ENCODE peak calls at places on chromosomes 6 and 20, in nine cellular contexts. Z is T-helper 9 cell; E is kidney; J is activated gamma-delta T cell treated with Interleukin-2 at 50 U/mL for 16 hours; B is HEK293T; F is activated CD4-positive, alpha-beta T cell treated with anti-CD3 and anti-CD28 coated beads, Interleukin-2, amount 50 U/mL, for 1 hour; Y is COR-L47; Q is left lobe of liver; K is fibroblast of villous mesenchyme. G is an unnamed sample.

GRCh38 chr6:52410979-52411378 is 9.2 kb upstream of the EFHC1 start:
- DNase-seq in Z (no peak), E (no peak), J (no peak), B (no peak), F (no peak), Y (no peak), Q (no peak), K (peak), G (no peak)

GRCh38 chr20:57263767-57264150 is 2.7 kb downstream of the BMP7 start:
- DNase-seq in Z (no peak), E (no peak), J (no peak), B (no peak), F (no peak), Y (no peak), Q (no peak), K (no peak), G (peak)

GRCh38 chr20:37349517-37350491 is 3.9 kb downstream of the SRC start:
- DNase-seq in Z (no peak), E (no peak), J (no peak), B (no peak), F (no peak), Y (no peak), Q (no peak), K (peak), G (peak)

GRCh38 chr6:21240709-21241108 is 352.8 kb upstream of the SOX4 start:
- DNase-seq in Z (no peak), E (no peak), J (no peak), B (no peak), F (no peak), Y (no peak), Q (no peak), K (peak), G (no peak)

GRCh38 chr6:43142101-43142500 is 29.0 kb upstream of the SRF start:
- DNase-seq in Z (no peak), E (no peak), J (no peak), B (no peak), F (no peak), Y (no peak), Q (no peak), K (no peak), G (no peak)

GRCh38 chr6:63537126-63537958 is 34.9 kb upstream of the LOC128125822 start:
- DNase-seq in Z (no peak), E (no peak), J (no peak), B (no peak), F (no peak), Y (no peak), Q (peak), K (no peak), G (no peak)

GRCh38 chr6:100549406-100550167 is 84.9 kb upstream of the SIM1 start:
- DNase-seq in Z (no peak), E (no peak), J (no peak), B (no peak), F (no peak), Y (no peak), Q (no peak), K (peak), G (no peak)

GRCh38 chr6:139690007-139690406 is 315.6 kb upstream of the CITED2 start:
- DNase-seq in Z (no peak), E (no peak), J (no peak), B (no peak), F (no peak), Y (no peak), Q (no peak), K (no peak), G (no peak)

GRCh38 chr20:24684954-24685691 is 215.7 kb downstream of the SYNDIG1 start:
- DNase-seq in Z (no peak), E (peak), J (no peak), B (no peak), F (no peak), Y (no peak), Q (no peak), K (no peak), G (no peak)

GRCh38 chr6:127481081-127481480 is 21.9 kb upstream of the KIAA0408 start:
- DNase-seq in Z (no peak), E (no peak), J (no peak), B (no peak), F (no peak), Y (no peak), Q (no peak), K (peak), G (no peak)

GRCh38 chr20:52240802-52241201 is 49.2 kb upstream of the ZFP64 start:
- DNase-seq in Z (no peak), E (no peak), J (no peak), B (no peak), F (no peak), Y (no peak), Q (no peak), K (no peak), G (no peak)

G was measured in 8988T.